ENCODE peak calls at places on chromosomes 3 and 15, in four cellular contexts. F, V, X and O are unnamed samples.
A peak's percentile ranks its signal among the peaks of the same experiment; 100 is the strongest.

GRCh38 chr15:86018679-86019078 is 61.0 kb upstream of the AGBL1 start:
- DNase-seq in X (no peak), F (no peak), V (no peak), O (no peak)

GRCh38 chr3:101836907-101837598 is 12.3 kb upstream of the NFKBIZ start:
- DNase-seq in X (peak; percentile 76), V (no peak), F (no peak), O (peak; percentile 60)

GRCh38 chr3:63228677-63229076 is 49.4 kb upstream of the SYNPR start:
- DNase-seq in F (peak; percentile 35), X (peak; percentile 27), V (peak; percentile 75), O (peak; percentile 78)

GRCh38 chr15:98648654-98649537 is 557 bp downstream of the IGF1R start:
- DNase-seq in F (peak; percentile 47), X (peak; percentile 26), V (peak; percentile 78), O (peak; percentile 77)

GRCh38 chr15:28917791-28918140 is 32.0 kb downstream of the APBA2 start:
- DNase-seq in X (no peak), F (no peak), V (no peak), O (no peak)

GRCh38 chr15:69685524-69686452 is 233.2 kb downstream of the RPLP1 start:
- DNase-seq in V (no peak), X (no peak), F (peak; percentile 31), O (no peak)

GRCh38 chr15:52338891-52339290 is 43.3 kb upstream of the MYO5C start:
- DNase-seq in V (no peak), F (no peak), X (no peak), O (no peak)

GRCh38 chr3:57706462-57706861 is 13.6 kb upstream of the DENND6A start:
- DNase-seq in X (peak; percentile 83), V (no peak), F (peak; percentile 21), O (peak; percentile 34)

GRCh38 chr3:128367726-128368125 is 99.0 kb downstream of the DNAJB8 start:
- DNase-seq in V (peak; percentile 66), X (no peak), F (no peak), O (no peak)

GRCh38 chr3:156175570-156175969 is 55.2 kb downstream of the KCNAB1 start:
- DNase-seq in F (no peak), V (no peak), X (peak; percentile 88), O (no peak)

GRCh38 chr3:17489139-17489538 is 253.3 kb downstream of the TBC1D5 start:
- DNase-seq in V (no peak), X (peak; percentile 56), F (no peak), O (peak; percentile 11)

GRCh38 chr3:159870723-159871122 is 117.9 kb upstream of the IL12A start:
- DNase-seq in F (no peak), V (no peak), X (no peak), O (no peak)

GRCh38 chr15:100686725-100687488 is 84.5 kb downstream of the ASB7 start:
- DNase-seq in F (no peak), X (peak; percentile 90), V (no peak), O (peak; percentile 41)

GRCh38 chr15:70538278-70538677 is 225.1 kb downstream of the UACA start:
- DNase-seq in X (no peak), F (no peak), V (no peak), O (no peak)

GRCh38 chr15:33547876-33548275 is 237.1 kb downstream of the RYR3 start:
- DNase-seq in V (peak; percentile 89), F (no peak), X (peak; percentile 36), O (peak; percentile 30)

GRCh38 chr3:111676177-111677021 is 81.3 kb upstream of the ZBED2 start:
- DNase-seq in F (peak; percentile 88), V (no peak), X (peak; percentile 75), O (no peak)

GRCh38 chr15:41495736-41496599 is 2.3 kb downstream of the ITPKA start:
- DNase-seq in F (peak; percentile 81), V (peak; percentile 63), X (no peak), O (no peak)

GRCh38 chr15:41493902-41494189 is 172 bp downstream of the ITPKA start:
- DNase-seq in F (no peak), X (no peak), V (no peak), O (no peak)

GRCh38 chr15:41494190-41494921 is 682 bp downstream of the ITPKA start:
- DNase-seq in X (no peak), F (peak; percentile 52), V (peak; percentile 70), O (peak; percentile 42)

GRCh38 chr15:41493205-41493901 is at the start of gene ITPKA:
- DNase-seq in F (peak; percentile 97), V (peak; percentile 71), X (peak; percentile 42), O (peak; percentile 87)

DNA sequence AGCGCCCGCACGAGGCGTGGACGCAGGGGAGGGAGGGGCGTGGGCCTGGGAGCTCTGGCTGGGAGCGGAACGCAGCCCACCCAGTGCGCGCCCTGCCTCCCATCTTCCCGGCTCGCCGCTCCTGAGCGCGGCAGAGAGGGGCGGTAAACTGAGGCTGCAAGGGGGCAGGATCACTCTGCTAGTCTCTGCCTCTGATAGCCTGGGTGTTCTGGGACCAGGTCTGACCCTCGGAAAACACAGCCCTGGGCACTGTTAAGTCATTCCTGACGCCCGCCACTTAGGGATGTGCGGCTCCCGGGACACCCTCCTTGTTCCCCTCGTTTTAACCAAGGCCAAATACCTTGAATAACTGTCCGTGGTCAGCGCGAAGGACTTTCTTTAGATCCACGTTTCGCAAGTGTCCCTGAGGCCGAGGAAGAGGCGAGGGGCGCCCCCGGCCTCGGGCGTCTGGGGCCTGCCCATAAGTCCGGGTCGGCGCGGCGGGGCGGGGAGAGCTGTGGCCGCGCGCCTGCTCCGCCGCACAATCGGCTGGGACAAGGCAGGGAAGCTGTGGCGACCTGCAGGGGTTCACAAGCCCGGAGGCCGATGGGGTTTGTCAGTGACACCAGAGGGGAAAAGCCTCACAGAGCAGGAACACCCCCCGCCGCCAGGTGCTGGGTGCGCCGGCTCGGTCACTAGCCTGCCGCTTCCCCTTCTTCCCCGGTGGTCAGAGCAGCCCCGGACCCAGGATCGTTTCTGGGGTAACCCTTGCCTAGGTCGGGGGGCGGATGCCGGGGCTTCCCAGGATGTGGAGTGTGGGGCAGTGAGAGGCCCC is 1.5 kb downstream of the ITPKA start:
- DNase-seq in X (no peak), F (peak; percentile 66), V (peak; percentile 27), O (no peak)
- H3K27me3 ChIP-seq in X (peaks cover 42% of the 10 kb centered on the region), F (peaks cover 8% of the 10 kb centered on the region), V (peaks cover 56% of the 10 kb centered on the region), O (peaks cover 36% of the 10 kb centered on the region)

GRCh38 chr15:90956551-90957104 is 1.9 kb downstream of the RCCD1 start:
- DNase-seq in X (peak; percentile 44), F (peak; percentile 82), V (peak; percentile 88), O (peak; percentile 91)

GRCh38 chr15:90957791-90958190 is 3.1 kb downstream of the RCCD1 start:
- DNase-seq in V (no peak), F (no peak), X (no peak), O (no peak)

GRCh38 chr15:90959028-90959595 is 4.4 kb downstream of the RCCD1 start:
- DNase-seq in F (no peak), X (no peak), V (no peak), O (no peak)

GRCh38 chr15:90955911-90956310 is 1.2 kb downstream of the RCCD1 start:
- DNase-seq in V (no peak), F (peak; percentile 85), X (no peak), O (no peak)

GRCh38 chr15:90957105-90957790 is 2.6 kb downstream of the RCCD1 start:
- DNase-seq in X (peak; percentile 25), F (no peak), V (peak; percentile 42), O (peak; percentile 59)
- H3K4me3 ChIP-seq in X (peak overlapping the region; percentile 50), F (peak overlapping the region; percentile 85), V (peak overlapping the region; percentile 54), O (peak overlapping the region; percentile 80)

DNA sequence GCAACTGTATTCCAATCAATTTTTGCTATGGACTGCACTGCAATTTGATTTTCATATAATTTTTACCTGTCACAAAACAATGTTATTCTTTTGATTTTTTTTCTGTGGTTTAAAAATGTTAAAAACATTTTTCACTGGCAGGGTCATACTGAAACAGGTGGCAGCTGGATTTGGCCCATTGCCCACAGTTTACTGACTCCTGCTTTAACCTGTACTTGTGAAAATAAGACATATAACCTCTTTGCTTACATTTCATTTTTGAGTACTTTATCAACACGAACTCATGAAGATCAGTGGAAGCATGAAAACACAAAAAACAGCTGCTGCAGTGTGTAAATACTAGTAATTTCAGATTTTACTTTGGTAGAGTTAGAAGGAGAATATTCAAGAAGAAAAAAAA is 313.1 kb downstream of the WDR72 start:
- DNase-seq in X (no peak), F (peak; percentile 34), V (no peak), O (no peak)
- H3K9ac ChIP-seq in X (no peak overlapping the region), F (no peak overlapping the region), V (no peak overlapping the region), O (no peak overlapping the region)

DNA sequence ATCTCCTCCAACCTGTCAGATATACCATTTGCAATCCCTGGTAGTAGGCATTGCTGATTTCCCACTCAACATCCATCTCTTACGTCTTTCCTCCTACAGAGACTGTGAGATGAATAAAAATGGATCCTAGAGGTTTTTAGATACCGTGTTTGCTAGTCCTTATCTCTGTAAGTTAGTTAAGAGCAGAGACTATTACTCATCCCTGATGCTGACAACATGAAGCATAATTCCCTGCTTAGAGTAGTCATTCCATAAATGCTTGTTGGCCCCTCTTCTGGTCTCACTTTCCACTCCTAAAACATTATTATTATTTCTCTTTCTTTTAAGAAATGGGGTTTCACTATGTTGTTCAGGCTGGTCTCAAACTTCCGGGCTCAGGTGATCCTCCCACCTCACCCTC is 136.2 kb downstream of the RTP4 start:
- DNase-seq in V (no peak), X (no peak), F (no peak), O (no peak)
- H3K27me3 ChIP-seq in V (no peaks in the 10 kb centered on the region), X (no peaks in the 10 kb centered on the region), F (no peaks in the 10 kb centered on the region), O (no peaks in the 10 kb centered on the region)

GRCh38 chr3:126980266-126980811 is 2.6 kb upstream of the PLXNA1 start:
- DNase-seq in V (no peak), F (no peak), X (no peak), O (no peak)

GRCh38 chr3:126978291-126978690 is 4.6 kb upstream of the PLXNA1 start:
- DNase-seq in F (no peak), X (no peak), V (no peak), O (no peak)

GRCh38 chr3:126977821-126978220 is 5.1 kb upstream of the PLXNA1 start:
- DNase-seq in X (no peak), F (no peak), V (no peak), O (no peak)

GRCh38 chr3:126976906-126977305 is 6.0 kb upstream of the PLXNA1 start:
- DNase-seq in F (no peak), X (no peak), V (no peak), O (no peak)

DNA sequence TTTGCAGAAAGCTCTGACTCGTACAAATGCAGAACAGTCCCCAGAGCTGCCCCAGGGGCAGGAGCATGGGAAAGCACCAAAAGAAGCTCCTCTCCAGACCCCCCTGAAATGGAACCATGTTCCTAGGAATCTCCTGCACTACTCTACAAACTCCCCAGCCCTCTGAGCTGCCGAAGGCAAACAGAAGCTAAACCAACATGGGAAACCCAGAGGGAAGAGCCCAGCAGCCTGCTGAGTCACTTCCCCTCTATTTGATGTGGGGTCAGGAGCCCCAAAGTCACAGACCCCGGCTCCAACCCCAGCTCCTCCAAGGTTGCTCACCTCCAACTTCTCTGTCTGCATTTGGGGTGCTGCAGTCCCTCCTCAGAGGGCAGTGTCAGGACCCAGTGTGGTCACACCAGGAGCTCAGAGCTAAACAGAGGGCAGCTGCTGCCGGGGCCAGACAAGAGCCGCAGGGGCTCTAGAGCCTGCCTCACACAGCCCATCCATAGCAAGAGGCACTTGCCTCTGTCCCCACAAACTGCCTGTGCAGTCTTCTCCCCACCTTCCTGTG is 3.8 kb upstream of the PLXNA1 start:
- DNase-seq in X (no peak), V (no peak), F (no peak), O (no peak)
- H3K4me3 ChIP-seq in X (no peak overlapping the region), V (no peak overlapping the region), F (no peak overlapping the region), O (no peak overlapping the region)